ENCODE peak calls at places on chromosomes 1 and 21, in four cellular contexts. One of them, this sample, is unnamed.
A peak's percentile ranks its signal among the peaks of the same experiment; 100 is the strongest.

GRCh38 chr1:212070720-212071302 is 35.3 kb downstream of the DTL start:
- DNase-seq in HCT116: peak; percentile 13
- DNase-seq in activated T-helper 1 cell treated with anti-CD3 and anti-CD28 coated beads, Interleukin-12 subunit alpha, Interleukin-12 subunit beta, Interleukin-2, Interleukin-4 antibody, amounts not matched to agents 30 ng/mL and 10 ng/mL and 1 ng/mL, durations not matched to agents 14 hours and 24 hours and 36 hours: no peak
- DNase-seq in A549: peak; percentile 43
- DNase-seq in this sample: peak; percentile 13

GRCh38 chr1:197896301-197896700 is 6.1 kb upstream of the C1orf53 start:
- DNase-seq in A549: no peak
- DNase-seq in HCT116: no peak
- DNase-seq in activated T-helper 1 cell treated with anti-CD3 and anti-CD28 coated beads, Interleukin-12 subunit alpha, Interleukin-12 subunit beta, Interleukin-2, Interleukin-4 antibody, amounts not matched to agents 30 ng/mL and 10 ng/mL and 1 ng/mL, durations not matched to agents 14 hours and 24 hours and 36 hours: no peak
- DNase-seq in this sample: no peak

GRCh38 chr1:233520510-233521191 is 93.3 kb upstream of the KCNK1 start:
- DNase-seq in A549: peak; percentile 74
- DNase-seq in activated T-helper 1 cell treated with anti-CD3 and anti-CD28 coated beads, Interleukin-12 subunit alpha, Interleukin-12 subunit beta, Interleukin-2, Interleukin-4 antibody, amounts not matched to agents 30 ng/mL and 10 ng/mL and 1 ng/mL, durations not matched to agents 14 hours and 24 hours and 36 hours: no peak
- DNase-seq in HCT116: peak; percentile 68
- DNase-seq in this sample: no peak

GRCh38 chr21:34899302-34899701 is 149.8 kb downstream of the RUNX1 start:
- DNase-seq in activated T-helper 1 cell treated with anti-CD3 and anti-CD28 coated beads, Interleukin-12 subunit alpha, Interleukin-12 subunit beta, Interleukin-2, Interleukin-4 antibody, amounts not matched to agents 30 ng/mL and 10 ng/mL and 1 ng/mL, durations not matched to agents 14 hours and 24 hours and 36 hours: no peak
- DNase-seq in A549: no peak
- DNase-seq in HCT116: no peak
- DNase-seq in this sample: no peak

GRCh38 chr1:114428083-114428754 is 82.8 kb downstream of the TRIM33 start:
- DNase-seq in A549: peak; percentile 8
- DNase-seq in activated T-helper 1 cell treated with anti-CD3 and anti-CD28 coated beads, Interleukin-12 subunit alpha, Interleukin-12 subunit beta, Interleukin-2, Interleukin-4 antibody, amounts not matched to agents 30 ng/mL and 10 ng/mL and 1 ng/mL, durations not matched to agents 14 hours and 24 hours and 36 hours: no peak
- DNase-seq in HCT116: no peak
- DNase-seq in this sample: no peak

GRCh38 chr1:168161459-168161858 is 17.3 kb upstream of the TIPRL start:
- DNase-seq in activated T-helper 1 cell treated with anti-CD3 and anti-CD28 coated beads, Interleukin-12 subunit alpha, Interleukin-12 subunit beta, Interleukin-2, Interleukin-4 antibody, amounts not matched to agents 30 ng/mL and 10 ng/mL and 1 ng/mL, durations not matched to agents 14 hours and 24 hours and 36 hours: no peak
- DNase-seq in A549: no peak
- DNase-seq in HCT116: no peak
- DNase-seq in this sample: no peak

GRCh38 chr1:36962991-36963390 is 71.3 kb downstream of the GRIK3 start:
- DNase-seq in HCT116: no peak
- DNase-seq in A549: no peak
- DNase-seq in activated T-helper 1 cell treated with anti-CD3 and anti-CD28 coated beads, Interleukin-12 subunit alpha, Interleukin-12 subunit beta, Interleukin-2, Interleukin-4 antibody, amounts not matched to agents 30 ng/mL and 10 ng/mL and 1 ng/mL, durations not matched to agents 14 hours and 24 hours and 36 hours: no peak
- DNase-seq in this sample: no peak

GRCh38 chr1:144551107-144551542 is 41.6 kb upstream of the PPIAL4F start:
- DNase-seq in HCT116: no peak
- DNase-seq in activated T-helper 1 cell treated with anti-CD3 and anti-CD28 coated beads, Interleukin-12 subunit alpha, Interleukin-12 subunit beta, Interleukin-2, Interleukin-4 antibody, amounts not matched to agents 30 ng/mL and 10 ng/mL and 1 ng/mL, durations not matched to agents 14 hours and 24 hours and 36 hours: no peak
- DNase-seq in A549: no peak
- DNase-seq in this sample: no peak

GRCh38 chr1:117842408-117843170 is 86.8 kb downstream of the GDAP2 start:
- DNase-seq in HCT116: peak; percentile 12
- DNase-seq in A549: no peak
- DNase-seq in activated T-helper 1 cell treated with anti-CD3 and anti-CD28 coated beads, Interleukin-12 subunit alpha, Interleukin-12 subunit beta, Interleukin-2, Interleukin-4 antibody, amounts not matched to agents 30 ng/mL and 10 ng/mL and 1 ng/mL, durations not matched to agents 14 hours and 24 hours and 36 hours: no peak
- DNase-seq in this sample: no peak

GRCh38 chr1:110214454-110215404 is 4.6 kb downstream of the KCNC4 start:
- DNase-seq in A549: no peak
- DNase-seq in HCT116: no peak
- DNase-seq in activated T-helper 1 cell treated with anti-CD3 and anti-CD28 coated beads, Interleukin-12 subunit alpha, Interleukin-12 subunit beta, Interleukin-2, Interleukin-4 antibody, amounts not matched to agents 30 ng/mL and 10 ng/mL and 1 ng/mL, durations not matched to agents 14 hours and 24 hours and 36 hours: no peak
- DNase-seq in this sample: no peak

GRCh38 chr1:196409586-196409985 is 198.7 kb downstream of the KCNT2 start:
- DNase-seq in HCT116: no peak
- DNase-seq in activated T-helper 1 cell treated with anti-CD3 and anti-CD28 coated beads, Interleukin-12 subunit alpha, Interleukin-12 subunit beta, Interleukin-2, Interleukin-4 antibody, amounts not matched to agents 30 ng/mL and 10 ng/mL and 1 ng/mL, durations not matched to agents 14 hours and 24 hours and 36 hours: no peak
- DNase-seq in A549: no peak
- DNase-seq in this sample: no peak

GRCh38 chr1:8017495-8018310 is 8.4 kb downstream of the ERRFI1 start:
- DNase-seq in activated T-helper 1 cell treated with anti-CD3 and anti-CD28 coated beads, Interleukin-12 subunit alpha, Interleukin-12 subunit beta, Interleukin-2, Interleukin-4 antibody, amounts not matched to agents 30 ng/mL and 10 ng/mL and 1 ng/mL, durations not matched to agents 14 hours and 24 hours and 36 hours: no peak
- DNase-seq in HCT116: no peak
- DNase-seq in A549: no peak
- DNase-seq in this sample: no peak

GRCh38 chr1:54591127-54591756 is 32.1 kb downstream of the FAM151A start:
- DNase-seq in A549: no peak
- DNase-seq in HCT116: no peak
- DNase-seq in activated T-helper 1 cell treated with anti-CD3 and anti-CD28 coated beads, Interleukin-12 subunit alpha, Interleukin-12 subunit beta, Interleukin-2, Interleukin-4 antibody, amounts not matched to agents 30 ng/mL and 10 ng/mL and 1 ng/mL, durations not matched to agents 14 hours and 24 hours and 36 hours: no peak
- DNase-seq in this sample: no peak

GRCh38 chr1:202691846-202692245 is 18.4 kb downstream of the SYT2 start:
- DNase-seq in HCT116: no peak
- DNase-seq in A549: no peak
- DNase-seq in activated T-helper 1 cell treated with anti-CD3 and anti-CD28 coated beads, Interleukin-12 subunit alpha, Interleukin-12 subunit beta, Interleukin-2, Interleukin-4 antibody, amounts not matched to agents 30 ng/mL and 10 ng/mL and 1 ng/mL, durations not matched to agents 14 hours and 24 hours and 36 hours: no peak
- DNase-seq in this sample: no peak

GRCh38 chr1:41917835-41918449 is 780 bp downstream of the HIVEP3 start:
- DNase-seq in HCT116: no peak
- DNase-seq in activated T-helper 1 cell treated with anti-CD3 and anti-CD28 coated beads, Interleukin-12 subunit alpha, Interleukin-12 subunit beta, Interleukin-2, Interleukin-4 antibody, amounts not matched to agents 30 ng/mL and 10 ng/mL and 1 ng/mL, durations not matched to agents 14 hours and 24 hours and 36 hours: no peak
- DNase-seq in A549: peak; percentile 31
- DNase-seq in this sample: no peak

GRCh38 chr1:92804721-92805169 is 19.8 kb upstream of the EVI5 start:
- DNase-seq in A549: peak; percentile 88
- DNase-seq in activated T-helper 1 cell treated with anti-CD3 and anti-CD28 coated beads, Interleukin-12 subunit alpha, Interleukin-12 subunit beta, Interleukin-2, Interleukin-4 antibody, amounts not matched to agents 30 ng/mL and 10 ng/mL and 1 ng/mL, durations not matched to agents 14 hours and 24 hours and 36 hours: no peak
- DNase-seq in HCT116: peak; percentile 73
- DNase-seq in this sample: no peak

GRCh38 chr1:168362991-168363390 is 82.3 kb downstream of the TBX19 start:
- DNase-seq in HCT116: no peak
- DNase-seq in activated T-helper 1 cell treated with anti-CD3 and anti-CD28 coated beads, Interleukin-12 subunit alpha, Interleukin-12 subunit beta, Interleukin-2, Interleukin-4 antibody, amounts not matched to agents 30 ng/mL and 10 ng/mL and 1 ng/mL, durations not matched to agents 14 hours and 24 hours and 36 hours: peak; percentile 59
- DNase-seq in A549: no peak
- DNase-seq in this sample: peak; percentile 29

GRCh38 chr1:87143413-87144135 is 185.1 kb upstream of the LMO4 start:
- DNase-seq in HCT116: no peak
- DNase-seq in activated T-helper 1 cell treated with anti-CD3 and anti-CD28 coated beads, Interleukin-12 subunit alpha, Interleukin-12 subunit beta, Interleukin-2, Interleukin-4 antibody, amounts not matched to agents 30 ng/mL and 10 ng/mL and 1 ng/mL, durations not matched to agents 14 hours and 24 hours and 36 hours: no peak
- DNase-seq in A549: no peak
- DNase-seq in this sample: no peak

GRCh38 chr1:37647281-37647680 is 12.6 kb upstream of the RSPO1 start:
- DNase-seq in HCT116: no peak
- DNase-seq in activated T-helper 1 cell treated with anti-CD3 and anti-CD28 coated beads, Interleukin-12 subunit alpha, Interleukin-12 subunit beta, Interleukin-2, Interleukin-4 antibody, amounts not matched to agents 30 ng/mL and 10 ng/mL and 1 ng/mL, durations not matched to agents 14 hours and 24 hours and 36 hours: no peak
- DNase-seq in A549: no peak
- DNase-seq in this sample: no peak

GRCh38 chr21:42384999-42385398 is 10.9 kb downstream of the TMPRSS3 start:
- DNase-seq in HCT116: no peak
- DNase-seq in A549: no peak
- DNase-seq in activated T-helper 1 cell treated with anti-CD3 and anti-CD28 coated beads, Interleukin-12 subunit alpha, Interleukin-12 subunit beta, Interleukin-2, Interleukin-4 antibody, amounts not matched to agents 30 ng/mL and 10 ng/mL and 1 ng/mL, durations not matched to agents 14 hours and 24 hours and 36 hours: no peak
- DNase-seq in this sample: no peak

GRCh38 chr21:36647279-36648093 is 51.4 kb upstream of the SIM2 start:
- DNase-seq in HCT116: no peak
- DNase-seq in activated T-helper 1 cell treated with anti-CD3 and anti-CD28 coated beads, Interleukin-12 subunit alpha, Interleukin-12 subunit beta, Interleukin-2, Interleukin-4 antibody, amounts not matched to agents 30 ng/mL and 10 ng/mL and 1 ng/mL, durations not matched to agents 14 hours and 24 hours and 36 hours: no peak
- DNase-seq in A549: peak; percentile 35
- DNase-seq in this sample: no peak

GRCh38 chr1:17304155-17304826 is 3.7 kb upstream of the PADI4 start:
- DNase-seq in A549: no peak
- DNase-seq in HCT116: no peak
- DNase-seq in activated T-helper 1 cell treated with anti-CD3 and anti-CD28 coated beads, Interleukin-12 subunit alpha, Interleukin-12 subunit beta, Interleukin-2, Interleukin-4 antibody, amounts not matched to agents 30 ng/mL and 10 ng/mL and 1 ng/mL, durations not matched to agents 14 hours and 24 hours and 36 hours: no peak
- DNase-seq in this sample: peak; percentile 75

GRCh38 chr1:117824612-117825011 is 104.8 kb downstream of the GDAP2 start:
- DNase-seq in A549: no peak
- DNase-seq in HCT116: no peak
- DNase-seq in activated T-helper 1 cell treated with anti-CD3 and anti-CD28 coated beads, Interleukin-12 subunit alpha, Interleukin-12 subunit beta, Interleukin-2, Interleukin-4 antibody, amounts not matched to agents 30 ng/mL and 10 ng/mL and 1 ng/mL, durations not matched to agents 14 hours and 24 hours and 36 hours: no peak
- DNase-seq in this sample: no peak

GRCh38 chr1:173473599-173474011 is 3.5 kb upstream of the PRDX6 start:
- DNase-seq in HCT116: peak; percentile 29
- DNase-seq in A549: no peak
- DNase-seq in activated T-helper 1 cell treated with anti-CD3 and anti-CD28 coated beads, Interleukin-12 subunit alpha, Interleukin-12 subunit beta, Interleukin-2, Interleukin-4 antibody, amounts not matched to agents 30 ng/mL and 10 ng/mL and 1 ng/mL, durations not matched to agents 14 hours and 24 hours and 36 hours: no peak
- DNase-seq in this sample: no peak

GRCh38 chr1:30748699-30749401 is 8.7 kb downstream of the LAPTM5 start:
- DNase-seq in A549: no peak
- DNase-seq in activated T-helper 1 cell treated with anti-CD3 and anti-CD28 coated beads, Interleukin-12 subunit alpha, Interleukin-12 subunit beta, Interleukin-2, Interleukin-4 antibody, amounts not matched to agents 30 ng/mL and 10 ng/mL and 1 ng/mL, durations not matched to agents 14 hours and 24 hours and 36 hours: no peak
- DNase-seq in HCT116: no peak
- DNase-seq in this sample: no peak

GRCh38 chr1:157363660-157364140 is 188.6 kb downstream of the FCRL5 start:
- DNase-seq in activated T-helper 1 cell treated with anti-CD3 and anti-CD28 coated beads, Interleukin-12 subunit alpha, Interleukin-12 subunit beta, Interleukin-2, Interleukin-4 antibody, amounts not matched to agents 30 ng/mL and 10 ng/mL and 1 ng/mL, durations not matched to agents 14 hours and 24 hours and 36 hours: no peak
- DNase-seq in HCT116: peak; percentile 42
- DNase-seq in A549: peak; percentile 52
- DNase-seq in this sample: peak; percentile 36

GRCh38 chr1:145990249-145991097 is 5.9 kb downstream of the TXNIP start:
- DNase-seq in A549: no peak
- DNase-seq in activated T-helper 1 cell treated with anti-CD3 and anti-CD28 coated beads, Interleukin-12 subunit alpha, Interleukin-12 subunit beta, Interleukin-2, Interleukin-4 antibody, amounts not matched to agents 30 ng/mL and 10 ng/mL and 1 ng/mL, durations not matched to agents 14 hours and 24 hours and 36 hours: no peak
- DNase-seq in HCT116: no peak
- DNase-seq in this sample: no peak

GRCh38 chr21:38913120-38913975 is 107.6 kb downstream of the ETS2 start:
- DNase-seq in activated T-helper 1 cell treated with anti-CD3 and anti-CD28 coated beads, Interleukin-12 subunit alpha, Interleukin-12 subunit beta, Interleukin-2, Interleukin-4 antibody, amounts not matched to agents 30 ng/mL and 10 ng/mL and 1 ng/mL, durations not matched to agents 14 hours and 24 hours and 36 hours: no peak
- DNase-seq in A549: peak; percentile 79
- DNase-seq in HCT116: peak; percentile 77
- DNase-seq in this sample: no peak

GRCh38 chr1:32925360-32926142 is 24.4 kb upstream of the TMEM54 start:
- DNase-seq in HCT116: no peak
- DNase-seq in activated T-helper 1 cell treated with anti-CD3 and anti-CD28 coated beads, Interleukin-12 subunit alpha, Interleukin-12 subunit beta, Interleukin-2, Interleukin-4 antibody, amounts not matched to agents 30 ng/mL and 10 ng/mL and 1 ng/mL, durations not matched to agents 14 hours and 24 hours and 36 hours: no peak
- DNase-seq in A549: no peak
- DNase-seq in this sample: no peak

This sample was measured in GDM1.